ENCODE peak calls at places on chromosomes 3 and 15, in four cellular contexts. N, S, G and B are unnamed samples.

GRCh38 chr3:182508896-182509295 is 284.4 kb upstream of the ATP11B start:
- DNase-seq in N (no peak), S (peak; percentile 76), G (peak; percentile 14), B (no peak)

GRCh38 chr3:3664916-3665315 is 134.3 kb upstream of the LRRN1 start:
- DNase-seq in N (no peak), S (no peak), G (no peak), B (no peak)

GRCh38 chr3:101571028-101571895 is 2.7 kb upstream of the PCNP start:
- DNase-seq in N (no peak), S (no peak), G (no peak), B (peak; percentile 10)

GRCh38 chr15:33149919-33150318 is 44.6 kb downstream of the FMN1 start:
- DNase-seq in N (no peak), S (no peak), G (no peak), B (peak; percentile 41)

GRCh38 chr15:76235186-76235826 is 76.0 kb downstream of the ETFA start:
- DNase-seq in N (peak; percentile 38), S (peak; percentile 58), G (peak; percentile 67), B (peak; percentile 60)

GRCh38 chr3:65080432-65080831 is 392.6 kb upstream of the ADAMTS9 start:
- DNase-seq in N (no peak), S (no peak), G (peak; percentile 38), B (peak; percentile 4)

GRCh38 chr3:158845748-158846350 is 44.0 kb downstream of the MFSD1 start:
- DNase-seq in N (peak; percentile 68), S (peak; percentile 61), G (peak; percentile 71), B (peak; percentile 41)

GRCh38 chr3:140896997-140897396 is 44.6 kb upstream of the SLC25A36 start:
- DNase-seq in N (no peak), S (no peak), G (no peak), B (peak; percentile 17)

GRCh38 chr15:43241100-43241499 is 20.3 kb upstream of the EPB42 start:
- DNase-seq in N (no peak), S (no peak), G (no peak), B (peak; percentile 89)

GRCh38 chr3:153927107-153927506 is 194.1 kb upstream of the ARHGEF26 start:
- DNase-seq in N (no peak), S (peak; percentile 17), G (peak; percentile 41), B (peak; percentile 81)

GRCh38 chr15:39554746-39555387 is 26.0 kb upstream of the THBS1 start:
- DNase-seq in N (no peak), S (no peak), G (no peak), B (no peak)

GRCh38 chr15:64356443-64357040 is 569 bp upstream of the CSNK1G1 start:
- DNase-seq in N (peak; percentile 75), S (no peak), G (no peak), B (peak; percentile 95)

GRCh38 chr15:75745305-75745704 is 32.7 kb upstream of the CSPG4 start:
- DNase-seq in N (no peak), S (no peak), G (no peak), B (no peak)

GRCh38 chr3:183710231-183710630 is 12.6 kb downstream of the YEATS2 start:
- DNase-seq in N (no peak), S (no peak), G (no peak), B (no peak)

GRCh38 chr15:42156266-42156922 is at the start of gene PLA2G4F:
- DNase-seq in N (no peak), S (no peak), G (no peak), B (no peak)
- TF ChIP-seq EZH2phosphoT487 in N (no peak), S (no peak), G (no peak), B (no peak)

GRCh38 chr15:69380726-69381105 is 33.4 kb upstream of the KIF23 start:
- DNase-seq in N (no peak), S (no peak), G (no peak), B (no peak)
- H2AFZ ChIP-seq in N (no peak overlapping the region), S (no peak overlapping the region), G (no peak overlapping the region), B (no peak overlapping the region)

DNA sequence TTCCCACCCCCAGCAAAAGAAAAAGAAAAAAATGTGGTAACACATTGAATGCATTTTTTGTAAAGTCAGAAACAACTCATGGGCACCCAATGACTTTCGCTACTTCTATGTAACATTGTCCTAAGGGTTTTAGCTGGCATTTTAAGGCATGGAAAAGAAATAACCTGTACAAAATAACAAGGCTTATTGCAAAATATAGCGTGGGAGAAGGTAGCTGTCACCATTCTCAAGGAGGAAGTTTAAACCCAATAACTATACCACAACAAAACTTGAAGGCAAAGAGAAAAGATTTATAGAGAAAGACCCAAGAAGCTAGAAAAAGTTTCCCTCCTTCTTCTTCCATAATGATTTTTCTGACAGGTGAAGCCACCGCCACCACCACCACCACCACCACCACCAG is 55.7 kb upstream of the ACP3 start:
- DNase-seq in N (no peak), S (no peak), G (no peak), B (no peak)
- H3K27ac ChIP-seq in N (no peak overlapping the region), S (no peak overlapping the region), G (no peak overlapping the region), B (no peak overlapping the region)

GRCh38 chr3:81245043-81245442 is 516.4 kb downstream of the GBE1 start:
- DNase-seq in N (no peak), S (no peak), G (no peak), B (peak; percentile 51)
- TF ChIP-seq EZH2phosphoT487 in N (no peak), S (no peak), G (no peak), B (no peak)

GRCh38 chr3:13598926-13599886 is 50.3 kb downstream of the FBLN2 start:
- DNase-seq in N (no peak), S (no peak), G (peak; percentile 44), B (peak; percentile 69)
- H2AFZ ChIP-seq in N (no peak overlapping the region), S (no peak overlapping the region), G (no peak overlapping the region), B (no peak overlapping the region)

DNA sequence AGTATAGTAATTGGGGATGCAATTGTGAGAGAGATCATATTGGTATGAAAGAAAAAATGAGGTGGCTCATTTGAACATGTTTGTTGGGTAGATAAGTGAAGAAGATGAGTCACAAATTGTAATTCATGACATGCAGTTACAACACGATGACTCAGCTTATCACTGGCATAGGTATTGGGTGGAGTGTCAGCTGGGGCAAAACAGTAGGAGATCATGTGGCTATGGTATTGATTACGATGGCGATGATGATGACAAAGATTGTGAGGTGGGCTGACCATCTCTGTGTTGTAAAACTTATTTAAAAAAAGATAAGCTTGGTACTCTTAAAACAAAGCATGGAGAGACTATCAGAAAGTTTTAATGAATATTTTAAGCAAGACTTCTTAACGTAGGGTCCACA is 11.6 kb upstream of the DPH6 start:
- DNase-seq in N (no peak), S (no peak), G (no peak), B (peak; percentile 89)
- H3K27ac ChIP-seq in N (no peak overlapping the region), S (no peak overlapping the region), G (no peak overlapping the region), B (peak overlapping the region; percentile 39)

GRCh38 chr3:11948331-11948730 is 55.9 kb upstream of the SYN2 start:
- DNase-seq in N (no peak), S (no peak), G (no peak), B (no peak)

GRCh38 chr3:11953350-11953749 is 50.8 kb upstream of the SYN2 start:
- DNase-seq in N (peak; percentile 32), S (no peak), G (no peak), B (no peak)

GRCh38 chr3:11949351-11949750 is 54.8 kb upstream of the SYN2 start:
- DNase-seq in N (no peak), S (no peak), G (no peak), B (no peak)

GRCh38 chr3:11948866-11949265 is 55.3 kb upstream of the SYN2 start:
- DNase-seq in N (no peak), S (no peak), G (no peak), B (no peak)

DNA sequence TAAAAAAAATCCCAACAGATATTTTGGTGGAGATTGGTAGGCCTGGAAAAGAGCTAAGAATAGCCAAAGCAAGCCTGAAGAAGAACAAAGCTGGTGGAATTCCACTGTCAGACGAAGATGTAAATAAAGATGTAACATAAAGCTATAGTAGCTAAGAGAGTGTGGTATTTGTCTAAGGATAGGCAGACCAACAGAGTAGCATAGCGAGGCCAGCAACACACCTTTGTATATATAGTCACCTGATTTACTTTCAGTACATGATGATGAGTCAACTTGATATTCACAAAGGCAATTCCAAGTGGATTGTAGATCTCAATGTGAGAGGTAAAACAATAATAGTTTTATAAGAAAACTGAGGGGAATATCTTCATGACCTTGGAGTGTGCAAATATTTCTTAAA is 53.6 kb upstream of the SYN2 start:
- DNase-seq in N (no peak), S (no peak), G (no peak), B (no peak)
- TF ChIP-seq EZH2phosphoT487 in N (no peak), S (no peak), G (no peak), B (no peak)

DNA sequence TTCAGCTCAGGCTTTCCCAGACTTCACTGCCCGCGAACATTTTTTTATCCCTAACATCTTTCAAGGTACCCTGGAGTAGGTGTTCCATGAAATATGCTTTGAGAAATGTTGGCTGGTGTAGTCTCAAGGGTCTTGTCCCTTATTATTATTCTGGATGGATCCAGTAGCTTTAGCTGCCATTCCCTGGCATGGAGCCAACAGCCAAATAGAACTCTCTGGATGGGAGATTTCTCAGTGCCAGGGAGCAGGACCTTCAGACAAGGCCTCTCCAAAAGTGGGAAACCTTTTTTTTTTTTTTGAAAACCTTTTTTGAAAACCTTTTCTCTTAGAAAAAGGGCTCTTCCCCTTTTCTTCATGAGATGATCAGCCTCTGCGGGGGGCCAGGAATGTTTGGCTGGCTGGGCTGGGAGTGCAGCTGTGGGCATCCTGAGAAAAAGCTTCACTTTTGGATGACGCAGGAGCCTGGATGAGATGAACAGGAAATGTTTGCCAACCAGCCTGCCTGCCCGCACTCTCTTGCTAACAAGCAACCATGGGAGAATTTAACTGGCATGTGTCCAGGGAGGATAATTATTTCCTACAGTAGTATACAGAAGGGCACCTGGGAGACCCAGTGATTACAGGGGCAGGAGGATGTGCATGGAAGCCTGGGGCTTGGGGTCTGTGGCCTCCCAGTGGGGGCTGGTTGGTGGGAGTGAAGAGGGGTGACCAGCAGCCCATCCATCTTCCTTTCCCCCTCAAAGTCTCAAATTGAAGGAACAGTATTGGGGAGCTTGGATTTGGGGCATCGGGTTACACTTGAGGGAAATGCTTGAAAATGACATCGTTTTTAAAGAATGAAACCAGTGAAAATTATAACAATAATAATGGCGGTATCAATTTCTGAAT is 109.1 kb upstream of the LRIG1 start:
- DNase-seq in N (peak; percentile 10), S (no peak), G (peak; percentile 83), B (no peak)
- H2AFZ ChIP-seq in N (no peak overlapping the region), S (no peak overlapping the region), G (no peak overlapping the region), B (no peak overlapping the region)

GRCh38 chr3:139297588-139298311 is 46.1 kb upstream of the MRPS22 start:
- DNase-seq in N (no peak), S (no peak), G (no peak), B (no peak)

GRCh38 chr3:139301183-139301582 is 42.6 kb upstream of the MRPS22 start:
- DNase-seq in N (no peak), S (no peak), G (no peak), B (peak; percentile 57)

GRCh38 chr3:139301654-139302053 is 42.2 kb upstream of the MRPS22 start:
- DNase-seq in N (no peak), S (no peak), G (no peak), B (no peak)

GRCh38 chr3:139300416-139300815 is 43.4 kb upstream of the MRPS22 start:
- DNase-seq in N (no peak), S (no peak), G (no peak), B (no peak)

GRCh38 chr3:139299261-139300132 is 44.3 kb upstream of the MRPS22 start:
- DNase-seq in N (no peak), S (no peak), G (peak; percentile 28), B (peak; percentile 74)
- H3K27ac ChIP-seq in N (peak overlapping the region; percentile 25), S (no peak overlapping the region), G (no peak overlapping the region), B (peak overlapping the region; percentile 52)